ENCODE peak calls at places on chromosomes 4 and X, in five cellular contexts. One of them, this sample, is unnamed.

GRCh38 chrX:36856849-36857248 is 151.3 kb upstream of the FAM47C start:
- DNase-seq in fibroblast of mammary gland: peak
- DNase-seq in cardiac fibroblast: peak
- DNase-seq in Calu3: no peak
- DNase-seq in HFFc6: no peak
- DNase-seq in this sample: no peak

GRCh38 chrX:93868289-93868985 is 194.4 kb downstream of the FAM133A start:
- DNase-seq in fibroblast of mammary gland: no peak
- DNase-seq in cardiac fibroblast: no peak
- DNase-seq in Calu3: no peak
- DNase-seq in HFFc6: no peak
- DNase-seq in this sample: no peak

GRCh38 chrX:135632353-135632752 is 81.1 kb upstream of the CT45A1 start:
- DNase-seq in fibroblast of mammary gland: no peak
- DNase-seq in cardiac fibroblast: no peak
- DNase-seq in Calu3: no peak
- DNase-seq in HFFc6: no peak
- DNase-seq in this sample: no peak

GRCh38 chr4:186037692-186038658 is 31.0 kb upstream of the TLR3 start:
- DNase-seq in fibroblast of mammary gland: peak
- DNase-seq in cardiac fibroblast: peak
- DNase-seq in Calu3: peak
- DNase-seq in HFFc6: peak
- DNase-seq in this sample: peak

GRCh38 chrX:118528089-118528753 is 32.6 kb downstream of the DOCK11 start:
- DNase-seq in fibroblast of mammary gland: no peak
- DNase-seq in cardiac fibroblast: no peak
- DNase-seq in Calu3: no peak
- DNase-seq in HFFc6: no peak
- DNase-seq in this sample: no peak

GRCh38 chr4:1523907-1524636 is 117.8 kb upstream of the NKX1-1 start:
- DNase-seq in fibroblast of mammary gland: no peak
- DNase-seq in cardiac fibroblast: no peak
- DNase-seq in Calu3: no peak
- DNase-seq in HFFc6: no peak
- DNase-seq in this sample: no peak

GRCh38 chr4:635851-636627 is 10.7 kb downstream of the PDE6B start:
- DNase-seq in fibroblast of mammary gland: no peak
- DNase-seq in cardiac fibroblast: no peak
- DNase-seq in Calu3: no peak
- DNase-seq in HFFc6: no peak
- DNase-seq in this sample: no peak

GRCh38 chr4:94431388-94431787 is 20.4 kb upstream of the PDLIM5 start:
- DNase-seq in fibroblast of mammary gland: no peak
- DNase-seq in cardiac fibroblast: no peak
- DNase-seq in Calu3: no peak
- DNase-seq in HFFc6: no peak
- DNase-seq in this sample: no peak

GRCh38 chr4:186010821-186011220 is 58.1 kb upstream of the TLR3 start:
- DNase-seq in fibroblast of mammary gland: no peak
- DNase-seq in cardiac fibroblast: no peak
- DNase-seq in Calu3: no peak
- DNase-seq in HFFc6: no peak
- DNase-seq in this sample: no peak

GRCh38 chr4:120261117-120261516 is 194.5 kb upstream of the MAD2L1 start:
- DNase-seq in fibroblast of mammary gland: no peak
- DNase-seq in cardiac fibroblast: no peak
- DNase-seq in Calu3: no peak
- DNase-seq in HFFc6: no peak
- DNase-seq in this sample: no peak

GRCh38 chr4:126479709-126480108 is 1153.0 kb upstream of the INTU start:
- DNase-seq in fibroblast of mammary gland: no peak
- DNase-seq in cardiac fibroblast: no peak
- DNase-seq in Calu3: no peak
- DNase-seq in HFFc6: no peak
- DNase-seq in this sample: no peak
- TF ChIP-seq CTCF in fibroblast of mammary gland: no peak
- TF ChIP-seq CTCF in cardiac fibroblast: no peak
- TF ChIP-seq CTCF in Calu3: no peak
- TF ChIP-seq CTCF in HFFc6: peak
- TF ChIP-seq CTCF in this sample: no peak

GRCh38 chr4:182555997-182556418 is 312.8 kb downstream of the TENM3 start:
- DNase-seq in fibroblast of mammary gland: peak
- DNase-seq in cardiac fibroblast: peak
- DNase-seq in Calu3: no peak
- DNase-seq in HFFc6: peak
- DNase-seq in this sample: no peak

GRCh38 chr4:182549386-182549785 is 306.2 kb downstream of the TENM3 start:
- DNase-seq in fibroblast of mammary gland: no peak
- DNase-seq in cardiac fibroblast: no peak
- DNase-seq in Calu3: no peak
- DNase-seq in HFFc6: no peak
- DNase-seq in this sample: no peak

GRCh38 chr4:182554736-182555135 is 311.5 kb downstream of the TENM3 start:
- DNase-seq in fibroblast of mammary gland: peak
- DNase-seq in cardiac fibroblast: no peak
- DNase-seq in Calu3: no peak
- DNase-seq in HFFc6: peak
- DNase-seq in this sample: no peak

GRCh38 chr4:182556576-182556975 is 313.4 kb downstream of the TENM3 start:
- DNase-seq in fibroblast of mammary gland: no peak
- DNase-seq in cardiac fibroblast: no peak
- DNase-seq in Calu3: no peak
- DNase-seq in HFFc6: peak
- DNase-seq in this sample: no peak

GRCh38 chr4:182552948-182553347 is 309.7 kb downstream of the TENM3 start:
- DNase-seq in fibroblast of mammary gland: no peak
- DNase-seq in cardiac fibroblast: no peak
- DNase-seq in Calu3: no peak
- DNase-seq in HFFc6: no peak
- DNase-seq in this sample: no peak
- TF ChIP-seq CTCF in fibroblast of mammary gland: no peak
- TF ChIP-seq CTCF in cardiac fibroblast: no peak
- TF ChIP-seq CTCF in Calu3: no peak
- TF ChIP-seq CTCF in HFFc6: no peak
- TF ChIP-seq CTCF in this sample: no peak

DNA sequence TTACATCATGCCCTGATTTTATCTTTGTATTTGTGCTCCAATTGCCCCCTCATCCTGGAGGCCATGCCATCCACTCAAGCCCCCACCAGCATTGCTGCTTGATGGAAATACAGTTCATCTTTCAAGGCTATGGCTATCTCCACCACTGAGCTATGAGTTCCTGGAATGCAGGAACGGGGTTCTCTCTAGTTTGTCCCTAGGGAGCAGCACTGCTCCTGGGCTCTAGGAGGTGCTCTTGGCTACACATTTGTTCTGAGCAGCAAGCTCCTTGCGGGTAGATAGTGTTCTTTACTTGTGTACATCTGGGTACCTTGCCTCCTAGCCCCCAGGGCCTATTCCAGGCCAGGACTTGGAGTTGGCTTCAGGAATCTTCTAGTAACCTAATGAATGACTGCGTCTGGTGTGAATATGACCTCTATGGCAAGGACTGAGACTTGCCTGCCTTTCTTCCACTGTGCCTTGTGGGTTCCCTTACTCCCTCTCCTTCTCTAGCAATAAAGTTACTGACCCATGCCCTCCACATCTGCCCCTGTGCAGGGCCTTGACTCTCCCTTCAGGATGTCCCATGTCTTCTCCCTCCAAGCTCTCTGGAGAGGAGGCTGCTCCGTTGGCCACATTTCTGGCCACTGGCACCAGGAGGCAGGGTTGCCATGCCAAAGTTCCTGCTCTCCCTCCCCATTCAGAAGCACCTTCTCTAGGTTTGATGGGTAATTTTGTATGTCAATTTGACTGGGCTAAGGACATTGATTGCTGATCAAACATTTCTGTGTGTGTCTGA is 7.6 kb downstream of the CITED1 start:
- DNase-seq in fibroblast of mammary gland: peak
- DNase-seq in cardiac fibroblast: peak
- DNase-seq in Calu3: no peak
- DNase-seq in HFFc6: peak
- DNase-seq in this sample: no peak
- TF ChIP-seq CTCF in fibroblast of mammary gland: peak
- TF ChIP-seq CTCF in cardiac fibroblast: no peak
- TF ChIP-seq CTCF in Calu3: no peak
- TF ChIP-seq CTCF in HFFc6: peak
- TF ChIP-seq CTCF in this sample: peak

DNA sequence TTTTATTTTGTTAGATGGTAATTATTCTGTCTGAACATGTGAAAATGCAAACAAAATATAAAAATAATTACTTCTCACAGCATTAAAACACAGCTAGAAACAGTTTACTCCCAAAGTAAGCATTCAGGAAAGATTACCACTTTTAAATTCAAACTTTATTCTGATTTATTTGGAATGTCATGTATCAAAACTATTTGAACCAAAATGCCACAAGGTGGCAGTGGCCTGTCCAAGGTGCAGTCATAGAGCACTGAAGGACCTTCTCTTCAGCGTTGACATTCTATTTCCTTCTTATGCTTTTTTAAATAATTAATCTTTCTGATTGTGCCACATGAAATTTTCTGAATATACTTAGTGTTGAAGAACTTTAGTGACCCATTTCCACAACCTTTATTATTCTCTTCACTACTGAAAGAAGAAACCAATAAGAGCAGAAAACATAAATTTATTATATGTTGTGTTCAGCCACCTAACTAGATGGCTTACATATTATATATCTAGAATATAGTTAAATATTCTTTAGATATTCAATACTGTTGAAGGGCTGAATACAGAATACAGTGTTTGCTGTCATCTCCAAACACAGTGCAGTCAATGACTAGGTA is 283.6 kb downstream of the CFAP299 start:
- DNase-seq in fibroblast of mammary gland: peak
- DNase-seq in cardiac fibroblast: peak
- DNase-seq in Calu3: peak
- DNase-seq in HFFc6: peak
- DNase-seq in this sample: no peak
- TF ChIP-seq CTCF in fibroblast of mammary gland: peak
- TF ChIP-seq CTCF in cardiac fibroblast: peak
- TF ChIP-seq CTCF in Calu3: peak
- TF ChIP-seq CTCF in HFFc6: peak
- TF ChIP-seq CTCF in this sample: peak

DNA sequence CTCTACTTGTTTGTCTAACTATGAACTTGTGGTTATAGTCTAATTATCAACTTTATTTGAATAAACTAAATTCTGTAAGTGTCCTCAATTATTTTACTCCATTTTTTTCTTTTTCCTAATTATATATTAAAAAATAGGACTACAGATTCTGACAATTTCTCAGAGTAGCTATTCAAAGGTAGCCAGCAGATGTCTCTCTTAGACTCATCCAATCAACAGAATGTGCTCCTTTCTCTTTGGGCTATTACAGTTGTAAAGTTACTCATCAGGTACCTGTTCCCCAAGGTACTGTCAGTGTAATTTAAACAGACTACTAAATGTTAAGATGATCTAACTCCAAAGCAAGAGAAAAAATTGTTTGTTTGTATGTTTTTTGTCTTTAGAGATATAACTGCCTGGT is 248.6 kb downstream of the PCDH18 start:
- DNase-seq in fibroblast of mammary gland: peak
- DNase-seq in cardiac fibroblast: peak
- DNase-seq in Calu3: no peak
- DNase-seq in HFFc6: peak
- DNase-seq in this sample: no peak
- TF ChIP-seq CTCF in fibroblast of mammary gland: peak
- TF ChIP-seq CTCF in cardiac fibroblast: peak
- TF ChIP-seq CTCF in Calu3: no peak
- TF ChIP-seq CTCF in HFFc6: peak
- TF ChIP-seq CTCF in this sample: no peak

DNA sequence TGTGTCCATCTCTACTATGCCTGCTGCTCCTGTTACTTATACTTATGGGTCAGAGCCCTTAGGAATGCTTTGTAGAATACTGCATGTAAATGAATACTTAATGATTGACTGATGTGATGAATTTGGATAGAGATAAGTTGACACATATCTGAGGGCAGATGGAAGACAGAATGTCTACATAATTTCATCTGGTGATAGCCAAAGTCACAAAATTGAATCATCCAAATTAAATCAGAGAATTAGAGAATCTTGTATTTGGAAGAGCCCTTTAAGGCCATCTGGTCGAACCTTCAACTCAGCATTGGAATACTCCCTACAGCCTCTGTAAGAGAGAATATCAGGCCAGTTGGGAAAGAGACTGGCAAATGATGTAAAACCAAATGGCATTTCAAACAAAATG is 944.7 kb downstream of the RPA4 start:
- DNase-seq in fibroblast of mammary gland: no peak
- DNase-seq in cardiac fibroblast: no peak
- DNase-seq in Calu3: no peak
- DNase-seq in HFFc6: no peak
- DNase-seq in this sample: no peak
- TF ChIP-seq CTCF in fibroblast of mammary gland: no peak
- TF ChIP-seq CTCF in cardiac fibroblast: no peak
- TF ChIP-seq CTCF in Calu3: no peak
- TF ChIP-seq CTCF in HFFc6: no peak
- TF ChIP-seq CTCF in this sample: no peak